ENCODE peak calls at places on chromosomes 4 and X, in nine cellular contexts. A is neural crest cell, W is heart right ventricle, C is ascending aorta, D is ovary, M is cardiac fibroblast, U is stomach, R is GM13977, T is A549. I is an unnamed sample.
A peak's percentile ranks its signal among the peaks of the same experiment; 100 is the strongest.

GRCh38 chr4:21380861-21381260 is 567.7 kb downstream of the KCNIP4 start:
- DNase-seq in T (no peak), D (no peak), A (no peak), R (no peak), U (no peak), M (no peak), W (no peak), C (no peak), I (no peak)

GRCh38 chr4:69092190-69092589 is 4.1 kb upstream of the UGT2B7 start:
- DNase-seq in M (peak; percentile 84), D (no peak), T (no peak), C (no peak), W (no peak), U (no peak), A (no peak), R (no peak), I (no peak)

GRCh38 chr4:52856802-52857201 is 5.3 kb upstream of the RASL11B start:
- DNase-seq in M (no peak), R (no peak), A (no peak), W (no peak), C (no peak), D (no peak), T (no peak), U (no peak), I (no peak)

GRCh38 chr4:115537387-115537786 is 424.0 kb upstream of the NDST4 start:
- DNase-seq in C (no peak), T (no peak), A (no peak), R (no peak), U (no peak), W (no peak), D (no peak), M (peak; percentile 0), I (no peak)

GRCh38 chrX:255923-256331 is 25.3 kb upstream of the PLCXD1 start:
- DNase-seq in R (no peak), M (no peak), T (peak; percentile 1), D (no peak), A (no peak), U (peak; percentile 18), C (no peak), W (no peak), I (peak; percentile 80)

GRCh38 chr4:54571762-54572542 is 85.8 kb upstream of the KIT start:
- DNase-seq in T (no peak), D (no peak), M (no peak), W (no peak), U (no peak), A (no peak), R (no peak), C (no peak), I (no peak)

GRCh38 chr4:82784615-82785247 is 13.9 kb downstream of the SCD5 start:
- DNase-seq in R (no peak), C (no peak), U (no peak), M (peak; percentile 66), W (no peak), T (no peak), A (no peak), D (no peak), I (no peak)

GRCh38 chr4:149765630-149766029 is 50.0 kb downstream of the IQCM start:
- DNase-seq in T (no peak), W (no peak), R (no peak), A (no peak), C (no peak), D (no peak), U (no peak), M (peak; percentile 49), I (no peak)

GRCh38 chrX:24963823-24964222 is 51.9 kb downstream of the ARX start:
- DNase-seq in U (no peak), C (no peak), D (no peak), R (no peak), W (no peak), A (no peak), T (no peak), M (no peak), I (no peak)

GRCh38 chr4:158890294-158890693 is 121.5 kb downstream of the FNIP2 start:
- DNase-seq in D (no peak), U (no peak), T (no peak), C (no peak), M (no peak), A (no peak), W (no peak), R (no peak), I (no peak)

GRCh38 chr4:15910150-15910945 is 28.2 kb downstream of the FGFBP1 start:
- DNase-seq in C (no peak), A (no peak), M (no peak), T (no peak), D (no peak), R (no peak), U (no peak), W (no peak), I (no peak)

GRCh38 chrX:46791927-46792825 is 33.3 kb upstream of the SLC9A7 start:
- DNase-seq in M (peak; percentile 94), A (no peak), T (peak; percentile 90), C (no peak), R (peak; percentile 41), D (no peak), U (peak; percentile 41), W (no peak), I (no peak)

GRCh38 chr4:169270810-169271691 is at the start of gene SH3RF1:
- DNase-seq in M (peak; percentile 86), R (peak; percentile 86), D (peak; percentile 91), W (peak; percentile 91), A (peak; percentile 75), U (peak; percentile 90), C (peak; percentile 63), T (peak; percentile 80), I (peak; percentile 95)
- TF ChIP-seq CTCF in M (no peak), R (peak; percentile 41), D (no peak), W (peak; percentile 20), A (peak; percentile 42), U (no peak), C (peak; percentile 26), T (peak; percentile 44), I (peak; percentile 51)

GRCh38 chr4:88759039-88759631 is 61.5 kb upstream of the NAP1L5 start:
- DNase-seq in M (peak; percentile 78), R (no peak), C (no peak), D (no peak), T (no peak), W (no peak), A (no peak), U (no peak), I (no peak)

GRCh38 chr4:88758264-88758663 is 60.6 kb upstream of the NAP1L5 start:
- DNase-seq in T (no peak), M (no peak), R (no peak), W (no peak), C (no peak), D (no peak), U (no peak), A (no peak), I (no peak)

GRCh38 chr4:88763075-88763474 is 65.4 kb upstream of the NAP1L5 start:
- DNase-seq in U (no peak), R (no peak), M (no peak), T (no peak), C (no peak), W (no peak), D (no peak), A (no peak), I (no peak)

GRCh38 chr4:88761861-88762523 is 64.4 kb upstream of the NAP1L5 start:
- DNase-seq in D (no peak), A (no peak), R (no peak), C (no peak), U (no peak), W (no peak), T (no peak), M (no peak), I (no peak)

DNA sequence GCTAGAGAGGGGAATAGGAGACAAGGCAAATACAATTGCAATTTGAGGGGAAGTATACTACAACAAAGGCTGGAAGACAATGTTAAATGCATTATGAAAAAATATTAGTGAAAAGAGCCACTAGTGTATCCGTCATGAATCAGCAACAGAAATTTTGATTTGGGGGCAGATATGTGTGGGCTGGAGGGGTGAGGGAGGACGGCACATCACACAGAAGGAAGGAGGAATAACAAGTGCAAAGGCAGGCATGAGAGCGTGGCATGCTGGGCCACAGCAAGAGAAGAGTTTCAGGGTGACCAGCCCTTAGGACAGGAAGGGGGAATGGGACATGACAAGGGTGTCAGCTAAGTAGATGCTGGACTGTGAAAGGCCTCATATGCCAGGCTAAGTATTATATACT is 63.7 kb upstream of the NAP1L5 start:
- DNase-seq in A (no peak), U (no peak), R (no peak), D (no peak), W (no peak), M (no peak), T (no peak), C (no peak), I (no peak)
- TF ChIP-seq CTCF in A (no peak), U (no peak), R (no peak), D (no peak), W (no peak), M (no peak), T (no peak), C (no peak), I (no peak)

DNA sequence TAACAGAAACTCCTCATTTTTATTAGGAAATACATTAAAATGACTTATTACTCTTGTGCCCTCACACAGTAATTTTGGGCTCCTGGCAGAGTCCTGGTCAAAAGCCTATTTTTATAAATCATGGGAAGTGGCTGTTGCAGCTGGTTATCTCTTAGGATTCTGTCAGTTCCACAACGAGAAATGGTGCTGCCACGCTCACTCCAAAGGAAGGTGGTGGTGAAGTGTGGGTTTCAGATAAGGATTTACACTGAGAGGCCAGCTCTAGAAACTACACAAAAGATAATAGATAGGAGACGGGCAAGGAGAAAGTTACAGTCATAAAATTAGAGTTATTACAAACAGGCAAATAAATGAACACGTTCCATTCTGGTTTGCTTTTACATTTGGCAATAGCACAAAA is 159.1 kb upstream of the FAM241A start:
- DNase-seq in R (no peak), T (no peak), A (no peak), W (no peak), U (no peak), M (no peak), C (no peak), D (no peak), I (no peak)
- TF ChIP-seq CTCF in R (no peak), T (no peak), A (no peak), W (no peak), U (no peak), M (no peak), C (no peak), D (no peak), I (no peak)

DNA sequence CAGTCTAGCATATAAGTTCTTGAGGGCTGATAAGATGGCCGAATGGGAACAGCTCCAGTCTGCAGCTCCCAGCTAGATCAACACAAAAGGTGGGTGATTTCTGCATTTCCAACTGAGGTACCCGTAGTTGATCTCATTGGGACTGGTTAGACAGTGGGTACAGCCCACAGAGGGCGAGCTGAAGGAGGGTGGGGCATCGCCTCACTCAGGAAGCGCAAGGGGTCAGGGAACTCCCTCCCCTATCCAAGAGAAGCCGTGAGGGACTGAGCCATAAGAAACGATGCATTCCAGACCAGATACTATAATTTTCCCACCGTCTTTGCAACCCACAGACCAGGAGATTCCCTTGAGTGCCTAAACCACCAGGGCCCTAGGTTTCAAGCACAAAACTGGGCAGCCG is 109.0 kb downstream of the RPS6KA6 start:
- DNase-seq in U (no peak), T (no peak), W (no peak), C (no peak), M (no peak), D (no peak), A (no peak), R (no peak), I (no peak)
- TF ChIP-seq CTCF in U (no peak), T (no peak), W (no peak), C (no peak), M (no peak), D (no peak), A (no peak), R (no peak), I (no peak)

GRCh38 chr4:38180456-38180855 is 220.3 kb downstream of the PTTG2 start:
- DNase-seq in W (no peak), D (no peak), A (no peak), R (no peak), C (no peak), M (no peak), U (no peak), T (no peak), I (no peak)
- TF ChIP-seq CTCF in W (no peak), D (no peak), A (no peak), R (no peak), C (no peak), M (no peak), U (no peak), T (no peak), I (no peak)

I was measured in osteocyte.